ENCODE peak calls at places on chromosomes 11 and 22, in five cellular contexts. Y is esophagus squamous epithelium, D is aorta, G is body of pancreas, M is cardiac muscle cell. N is an unnamed sample.

GRCh38 chr11:128415539-128415938 is 171.8 kb downstream of the ETS1 start:
- DNase-seq in Y (no peak), D (no peak), G (no peak), M (no peak), N (no peak)

GRCh38 chr11:28690746-28691145 is 582.6 kb downstream of the METTL15 start:
- DNase-seq in Y (no peak), D (no peak), G (no peak), M (no peak), N (no peak)

GRCh38 chr22:25054943-25055511 is 102.5 kb downstream of the KIAA1671 start:
- DNase-seq in Y (no peak), D (no peak), G (no peak), M (no peak), N (no peak)

GRCh38 chr11:65771589-65772112 is 9.1 kb downstream of the AP5B1 start:
- DNase-seq in Y (no peak), D (no peak), G (no peak), M (no peak), N (no peak)

GRCh38 chr11:129214710-129215295 is 22.7 kb upstream of the ARHGAP32 start:
- DNase-seq in Y (no peak), D (no peak), G (no peak), M (no peak), N (no peak)

GRCh38 chr11:125082611-125083311 is 19.7 kb downstream of the SLC37A2 start:
- DNase-seq in Y (no peak), D (no peak), G (no peak), M (peak; percentile 10), N (no peak)

GRCh38 chr22:38735465-38736256 is 20.1 kb downstream of the SUN2 start:
- DNase-seq in Y (no peak), D (no peak), G (no peak), M (no peak), N (no peak)

GRCh38 chr11:61372659-61373058 is 10.5 kb downstream of the TMEM138 start:
- DNase-seq in Y (no peak), D (no peak), G (no peak), M (no peak), N (no peak)

GRCh38 chr11:132171031-132171430 is 800.6 kb downstream of the NTM start:
- DNase-seq in Y (no peak), D (no peak), G (no peak), M (no peak), N (peak; percentile 54)

GRCh38 chr11:73163638-73164174 is 21.6 kb upstream of the FCHSD2 start:
- DNase-seq in Y (no peak), D (peak; percentile 3), G (no peak), M (no peak), N (no peak)

GRCh38 chr11:3816673-3817072 is 8.3 kb downstream of the PGAP2 start:
- DNase-seq in Y (no peak), D (no peak), G (no peak), M (no peak), N (no peak)
- H3K27ac ChIP-seq in Y (no peak overlapping the region), D (no peak overlapping the region), G (no peak overlapping the region), M (no peak overlapping the region), N (no peak overlapping the region)

GRCh38 chr22:44287121-44287693 is 25.5 kb downstream of the SHISAL1 start:
- DNase-seq in Y (no peak), D (no peak), G (no peak), M (no peak), N (peak; percentile 80)
- H3K27me3 ChIP-seq in Y (no peaks in the 10 kb centered on the region), D (no peaks in the 10 kb centered on the region), G (no peaks in the 10 kb centered on the region), M (no peaks in the 10 kb centered on the region), N (no peaks in the 10 kb centered on the region)

GRCh38 chr11:107232451-107232850 is 214.2 kb upstream of the GUCY1A2 start:
- DNase-seq in Y (no peak), D (no peak), G (no peak), M (no peak), N (no peak)
- H3K27ac ChIP-seq in Y (no peak overlapping the region), D (no peak overlapping the region), G (no peak overlapping the region), M (no peak overlapping the region), N (no peak overlapping the region)

GRCh38 chr11:34844466-34845112 is 71.6 kb downstream of the APIP start:
- DNase-seq in Y (no peak), D (no peak), G (no peak), M (no peak), N (no peak)
- H3K27me3 ChIP-seq in Y (no peaks in the 10 kb centered on the region), D (no peaks in the 10 kb centered on the region), G (no peaks in the 10 kb centered on the region), M (no peaks in the 10 kb centered on the region), N (no peaks in the 10 kb centered on the region)

GRCh38 chr22:23200896-23201295 is 20.6 kb downstream of the BCR start:
- DNase-seq in Y (no peak), D (no peak), G (peak; percentile 46), M (no peak), N (no peak)

GRCh38 chr22:23203452-23204124 is 23.3 kb downstream of the BCR start:
- DNase-seq in Y (no peak), D (no peak), G (no peak), M (no peak), N (no peak)

GRCh38 chr22:23204125-23204488 is 23.8 kb downstream of the BCR start:
- DNase-seq in Y (no peak), D (peak; percentile 87), G (no peak), M (no peak), N (no peak)

GRCh38 chr22:23204541-23205157 is 24.3 kb downstream of the BCR start:
- DNase-seq in Y (no peak), D (peak; percentile 86), G (peak; percentile 69), M (no peak), N (no peak)

DNA sequence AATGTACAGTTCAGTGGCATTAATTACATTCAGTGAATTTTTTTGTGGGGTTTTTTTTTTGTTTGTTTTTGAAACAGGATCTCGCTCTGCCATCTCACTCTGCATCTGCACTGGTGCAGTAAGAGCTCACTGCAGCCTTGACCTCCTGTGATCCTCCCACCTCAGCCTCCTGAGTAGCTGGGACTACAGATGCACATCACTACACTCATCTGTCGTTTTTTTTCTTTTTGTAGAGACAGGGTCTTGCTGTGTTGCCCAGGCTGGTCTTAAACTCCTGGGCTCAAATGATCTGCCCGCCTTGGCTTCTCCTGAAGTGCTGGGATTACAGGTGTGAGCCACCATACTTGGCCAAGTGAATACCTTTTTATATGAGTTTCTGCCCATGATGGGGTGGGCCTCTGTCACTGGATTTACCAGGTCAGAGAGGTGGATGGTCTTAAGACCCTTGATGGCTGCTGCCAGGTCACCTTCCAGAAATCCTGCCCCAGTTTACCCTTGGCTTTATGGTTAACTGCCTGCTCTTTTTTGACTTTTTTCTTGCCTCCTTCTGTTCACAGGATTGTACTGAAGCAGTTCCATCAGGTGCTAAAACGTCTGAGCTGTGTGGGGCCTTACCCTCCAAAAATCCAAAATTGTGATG is 22.6 kb downstream of the BCR start:
- DNase-seq in Y (no peak), D (no peak), G (no peak), M (no peak), N (no peak)
- H3K27ac ChIP-seq in Y (no peak overlapping the region), D (peak overlapping the region; percentile 49), G (no peak overlapping the region), M (no peak overlapping the region), N (no peak overlapping the region)

GRCh38 chr11:47225552-47226137 is 10.9 kb downstream of the DDB2 start:
- DNase-seq in Y (no peak), D (no peak), G (no peak), M (no peak), N (no peak)

GRCh38 chr11:47233989-47234668 is 14.5 kb downstream of the ACP2 start:
- DNase-seq in Y (no peak), D (no peak), G (no peak), M (no peak), N (peak; percentile 50)

GRCh38 chr11:47233051-47233450 is 15.6 kb downstream of the ACP2 start:
- DNase-seq in Y (no peak), D (no peak), G (no peak), M (no peak), N (no peak)

GRCh38 chr11:47234669-47235075 is 13.9 kb downstream of the ACP2 start:
- DNase-seq in Y (no peak), D (no peak), G (peak; percentile 88), M (no peak), N (no peak)

DNA sequence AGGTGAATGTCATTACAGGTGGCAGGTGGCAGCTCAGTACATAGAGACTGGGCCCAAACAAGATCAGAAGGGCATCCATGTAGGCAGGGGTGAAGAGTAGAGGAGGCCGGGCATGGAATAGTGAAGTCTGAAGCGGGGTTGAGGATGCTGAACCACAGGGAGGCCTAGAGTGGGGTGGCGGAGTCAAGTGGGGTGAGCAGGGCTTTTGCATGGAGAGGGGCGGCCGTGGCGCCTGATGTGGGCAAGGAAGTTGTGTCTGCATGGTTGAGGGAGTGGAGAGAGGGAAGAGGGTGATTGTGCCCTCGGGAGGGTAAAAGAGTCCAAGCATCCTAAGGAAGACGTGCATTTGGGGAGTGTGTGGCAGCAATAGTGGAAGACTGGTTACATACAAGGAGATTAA is 14.4 kb downstream of the DDB2 start:
- DNase-seq in Y (no peak), D (no peak), G (no peak), M (no peak), N (no peak)
- H3K27me3 ChIP-seq in Y (no peaks in the 10 kb centered on the region), D (no peaks in the 10 kb centered on the region), G (no peaks in the 10 kb centered on the region), M (no peaks in the 10 kb centered on the region), N (no peaks in the 10 kb centered on the region)